ENCODE peak calls at places on chromosomes 12 and 14, in five cellular contexts. Q is GM23248, D is heart right ventricle, S is endodermal cell, P is caudate nucleus. X is an unnamed sample.

GRCh38 chr12:45050751-45051489 is at the start of gene DBX2:
- DNase-seq in P (no peak), D (no peak), S (no peak), Q (peak), X (no peak)

GRCh38 chr14:41548666-41549065 is 58.0 kb upstream of the LRFN5 start:
- DNase-seq in S (no peak), Q (peak), P (no peak), D (no peak), X (no peak)

GRCh38 chr14:101628471-101628966 is 67.2 kb downstream of the DIO3 start:
- DNase-seq in S (peak), Q (peak), P (no peak), D (peak), X (peak)

GRCh38 chr12:9340422-9341259 is 132.4 kb upstream of the PZP start:
- DNase-seq in D (no peak), P (no peak), Q (peak), S (peak), X (no peak)

GRCh38 chr14:66163023-66163422 is 323.1 kb upstream of the CCDC196 start:
- DNase-seq in Q (no peak), S (no peak), P (no peak), D (no peak), X (no peak)

GRCh38 chr12:131779027-131779426 is 49.2 kb upstream of the MMP17 start:
- DNase-seq in D (no peak), Q (no peak), S (no peak), P (no peak), X (no peak)

GRCh38 chr14:105389976-105390848 is 8.1 kb upstream of the TEX22 start:
- DNase-seq in D (no peak), Q (no peak), S (no peak), P (no peak), X (no peak)

GRCh38 chr14:93332032-93332852 is 594 bp downstream of the BTBD7 start:
- DNase-seq in P (no peak), Q (peak), S (peak), D (peak), X (peak)

GRCh38 chr14:105299654-105300541 is 903 bp downstream of the BRF1 start:
- DNase-seq in S (no peak), Q (peak), P (no peak), D (no peak), X (no peak)

GRCh38 chr12:7937867-7938506 is 2.0 kb upstream of the SLC2A3 start:
- DNase-seq in Q (peak), S (no peak), D (no peak), P (no peak), X (no peak)

GRCh38 chr12:123533672-123534643 is at the start of gene RILPL1:
- DNase-seq in D (peak), Q (peak), P (peak), S (peak), X (peak)

GRCh38 chr12:90999946-91000345 is 4.8 kb downstream of the EPYC start:
- DNase-seq in P (no peak), Q (no peak), S (no peak), D (no peak), X (peak)

GRCh38 chr12:25252946-25253345 is 2.2 kb upstream of the KRAS start:
- DNase-seq in D (no peak), P (no peak), Q (no peak), S (no peak), X (no peak)

GRCh38 chr12:63844391-63845341 is at the start of gene SRGAP1:
- DNase-seq in P (no peak), D (peak), S (peak), Q (peak), X (peak)

GRCh38 chr12:27822076-27822712 is 42.2 kb upstream of the MANSC4 start:
- DNase-seq in D (no peak), S (peak), P (no peak), Q (peak), X (peak)

GRCh38 chr12:76144253-76144564 is 59.7 kb upstream of the NAP1L1 start:
- DNase-seq in Q (peak), P (no peak), D (no peak), S (no peak), X (peak)

GRCh38 chr12:122593910-122594309 is 66.9 kb downstream of the KNTC1 start:
- DNase-seq in S (no peak), D (no peak), P (no peak), Q (no peak), X (no peak)

GRCh38 chr12:19068137-19068536 is 61.4 kb upstream of the PLEKHA5 start:
- DNase-seq in P (no peak), D (no peak), Q (no peak), S (no peak), X (no peak)

GRCh38 chr12:76495556-76495955 is 64.0 kb downstream of the OSBPL8 start:
- DNase-seq in D (no peak), P (no peak), S (no peak), Q (no peak), X (no peak)

GRCh38 chr12:106227641-106228319 is 20.0 kb downstream of the CKAP4 start:
- DNase-seq in D (no peak), P (no peak), Q (peak), S (peak), X (peak)

GRCh38 chr14:51369814-51370213 is 129.8 kb downstream of the TMX1 start:
- DNase-seq in S (peak), Q (no peak), P (no peak), D (no peak), X (peak)

GRCh38 chr12:71440393-71441349 is 1.1 kb downstream of the LGR5 start:
- DNase-seq in P (no peak), S (peak), Q (peak), D (no peak), X (no peak)

GRCh38 chr12:15534322-15534721 is 212.0 kb downstream of the PTPRO start:
- DNase-seq in P (no peak), D (no peak), S (no peak), Q (peak), X (no peak)

GRCh38 chr12:124605869-124606774 is 38.7 kb upstream of the NCOR2 start:
- DNase-seq in D (no peak), P (no peak), Q (no peak), S (peak), X (no peak)

GRCh38 chr12:7162691-7163114 is 26.8 kb upstream of the PEX5 start:
- DNase-seq in Q (peak), D (no peak), S (peak), P (peak), X (peak)

GRCh38 chr12:29320295-29321090 is 60.5 kb downstream of the ERGIC2 start:
- DNase-seq in Q (peak), P (no peak), D (no peak), S (no peak), X (peak)
- H3K27ac ChIP-seq in Q (peak), P (no peak), D (no peak), S (no peak), X (peak)

GRCh38 chr12:948238-948637 is 1.3 kb downstream of the RAD52 start:
- DNase-seq in Q (peak), D (no peak), P (no peak), S (no peak), X (no peak)

GRCh38 chr12:944201-944600 is 5.3 kb downstream of the RAD52 start:
- DNase-seq in P (no peak), S (no peak), D (no peak), Q (no peak), X (no peak)

GRCh38 chr12:949337-950099 is at the start of gene RAD52:
- DNase-seq in S (peak), P (peak), D (peak), Q (peak), X (peak)

GRCh38 chr12:946212-946611 is 3.3 kb downstream of the RAD52 start:
- DNase-seq in Q (peak), D (no peak), S (no peak), P (no peak), X (no peak)

GRCh38 chr12:946656-947055 is 2.8 kb downstream of the RAD52 start:
- DNase-seq in S (no peak), D (no peak), P (no peak), Q (peak), X (peak)
- H3K27ac ChIP-seq in S (no peak), D (no peak), P (no peak), Q (peak), X (no peak)

GRCh38 chr12:21559855-21560569 is 33.9 kb downstream of the SPX start:
- DNase-seq in D (no peak), Q (peak), P (no peak), S (no peak), X (peak)

GRCh38 chr12:21566907-21567355 is 37.7 kb downstream of the GYS2 start:
- DNase-seq in Q (no peak), P (no peak), D (no peak), S (no peak), X (no peak)

GRCh38 chr12:21566223-21566906 is 38.3 kb downstream of the GYS2 start:
- DNase-seq in S (no peak), P (no peak), Q (no peak), D (no peak), X (no peak)

GRCh38 chr12:21561158-21561557 is 35.1 kb downstream of the SPX start:
- DNase-seq in D (no peak), S (no peak), Q (no peak), P (no peak), X (no peak)

GRCh38 chr12:21562859-21563258 is 36.8 kb downstream of the SPX start:
- DNase-seq in D (no peak), P (no peak), Q (no peak), S (no peak), X (no peak)
- H3K27ac ChIP-seq in D (no peak), P (no peak), Q (no peak), S (no peak), X (no peak)

GRCh38 chr12:94010307-94010706 is 138.1 kb upstream of the PLXNC1 start:
- DNase-seq in D (no peak), Q (no peak), P (no peak), S (peak), X (no peak)
- H3K27ac ChIP-seq in D (no peak), Q (no peak), P (no peak), S (no peak), X (no peak)

GRCh38 chr12:104721065-104721458 is 237.0 kb downstream of the SLC41A2 start:
- DNase-seq in P (no peak), D (no peak), Q (no peak), S (no peak), X (no peak)
- H3K27ac ChIP-seq in P (peak), D (peak), Q (no peak), S (peak), X (no peak)

DNA sequence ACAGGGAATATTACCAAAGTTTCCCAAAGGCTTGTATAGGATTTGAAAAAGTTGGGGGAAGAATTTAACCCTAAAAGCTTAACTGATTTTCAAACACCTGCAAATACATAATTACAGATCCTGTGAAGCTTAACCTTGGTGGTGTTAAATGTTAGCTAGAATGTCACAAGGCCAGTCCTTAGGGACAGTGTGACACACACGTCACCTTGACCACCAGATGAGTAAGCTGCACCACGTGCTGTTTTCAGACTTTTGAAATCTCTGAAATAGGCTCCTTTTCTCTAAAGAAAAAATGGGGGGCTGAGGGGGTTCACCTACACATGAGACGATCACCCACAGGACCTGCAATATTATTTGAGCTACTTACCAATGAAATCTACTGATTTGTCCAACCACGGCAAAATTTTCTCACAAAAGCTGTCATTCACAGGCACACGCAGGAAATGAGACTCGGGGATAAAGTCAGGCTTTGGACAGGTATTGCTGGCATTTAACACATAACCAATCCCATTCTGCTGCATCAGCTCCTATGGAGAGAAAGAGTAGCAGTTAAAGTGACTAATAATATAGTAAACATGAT is 75.9 kb downstream of the DUSP16 start:
- DNase-seq in S (no peak), P (no peak), Q (no peak), D (no peak), X (peak)
- H3K27ac ChIP-seq in S (no peak), P (no peak), Q (no peak), D (no peak), X (peak)

DNA sequence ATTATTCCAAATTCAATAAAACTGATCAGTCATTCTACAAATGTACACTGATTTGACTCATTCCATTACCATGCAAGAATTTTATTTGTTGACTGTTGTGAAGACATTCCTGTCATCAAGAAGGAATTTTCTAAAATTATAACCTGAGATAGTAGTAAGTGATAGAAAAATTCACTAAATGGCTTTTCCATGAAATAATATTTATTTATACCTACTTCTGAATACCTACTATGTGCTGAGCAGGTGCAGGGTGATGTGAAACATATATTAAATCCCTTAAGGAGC is 841.7 kb downstream of the NRXN3 start:
- DNase-seq in D (no peak), S (no peak), Q (no peak), P (no peak), X (no peak)
- H3K27ac ChIP-seq in D (no peak), S (no peak), Q (peak), P (no peak), X (peak)

GRCh38 chr12:32115404-32116104 is 8.9 kb downstream of the BICD1 start:
- DNase-seq in P (no peak), Q (peak), S (peak), D (peak), X (peak)
- H3K27ac ChIP-seq in P (no peak), Q (peak), S (no peak), D (no peak), X (peak)

GRCh38 chr14:55303646-55304277 is 32.5 kb downstream of the FBXO34 start:
- DNase-seq in Q (no peak), S (no peak), D (no peak), P (no peak), X (no peak)

GRCh38 chr14:55306938-55307589 is 35.8 kb downstream of the FBXO34 start:
- DNase-seq in Q (no peak), S (no peak), D (no peak), P (no peak), X (no peak)

GRCh38 chr14:55301722-55302121 is 30.5 kb downstream of the FBXO34 start:
- DNase-seq in S (no peak), P (no peak), D (no peak), Q (peak), X (peak)

GRCh38 chr14:55302367-55302766 is 31.1 kb downstream of the FBXO34 start:
- DNase-seq in S (no peak), Q (no peak), D (no peak), P (no peak), X (no peak)

GRCh38 chr14:55302770-55303472 is 31.7 kb downstream of the FBXO34 start:
- DNase-seq in Q (no peak), P (no peak), S (no peak), D (no peak), X (no peak)
- H3K27ac ChIP-seq in Q (no peak), P (no peak), S (no peak), D (no peak), X (no peak)

GRCh38 chr14:90281261-90281660 is 24.9 kb downstream of the PSMC1 start:
- DNase-seq in D (no peak), Q (peak), S (no peak), P (no peak), X (peak)
- H3K27ac ChIP-seq in D (no peak), Q (peak), S (no peak), P (no peak), X (peak)